ENCODE peak calls at places on chromosomes 6 and 20, in six cellular contexts. R is A549, D is lower leg skin, Q is IMR-90, M is heart left ventricle, V is HCT116. F is an unnamed sample.

GRCh38 chr6:106237286-106237685 is 88.3 kb downstream of the ATG5 start:
- DNase-seq in D (no peak), V (no peak), Q (no peak), M (no peak), R (no peak), F (no peak)

GRCh38 chr6:62808575-62809293 is 402.5 kb upstream of the FKBP1C start:
- DNase-seq in D (no peak), M (no peak), Q (no peak), V (no peak), R (no peak), F (no peak)

GRCh38 chr6:159594750-159595117 is 98.3 kb downstream of the SOD2 start:
- DNase-seq in M (no peak), Q (peak), V (peak), R (peak), D (no peak), F (no peak)

GRCh38 chr6:90846824-90847223 is 260.0 kb upstream of the MAP3K7 start:
- DNase-seq in V (no peak), R (no peak), Q (no peak), M (no peak), D (no peak), F (no peak)

GRCh38 chr20:11845311-11845710 is 72.4 kb upstream of the BTBD3 start:
- DNase-seq in R (no peak), V (no peak), M (no peak), D (no peak), Q (peak), F (no peak)

GRCh38 chr6:145028144-145028818 is 707.0 kb downstream of the EPM2A start:
- DNase-seq in Q (peak), M (no peak), R (peak), D (no peak), V (peak), F (peak)

GRCh38 chr20:55782861-55783260 is 222.5 kb downstream of the CBLN4 start:
- DNase-seq in V (no peak), M (no peak), D (no peak), R (no peak), Q (no peak), F (no peak)

GRCh38 chr6:33839399-33840063 is 35.7 kb upstream of the MLN start:
- DNase-seq in R (no peak), M (no peak), V (no peak), D (no peak), Q (no peak), F (no peak)

GRCh38 chr20:8721098-8721497 is 347.8 kb upstream of the PLCB4 start:
- DNase-seq in D (peak), M (peak), V (peak), R (peak), Q (peak), F (peak)

GRCh38 chr6:44533221-44533820 is 145.8 kb downstream of the CDC5L start:
- DNase-seq in M (no peak), D (no peak), Q (no peak), R (no peak), V (no peak), F (no peak)

GRCh38 chr6:20409427-20409971 is 7.8 kb downstream of the E2F3 start:
- DNase-seq in M (no peak), R (no peak), D (no peak), V (no peak), Q (no peak), F (peak)

GRCh38 chr6:53986721-53987526 is 124.3 kb upstream of the MLIP start:
- DNase-seq in D (no peak), M (no peak), Q (peak), R (no peak), V (no peak), F (no peak)

GRCh38 chr20:1952737-1953530 is 40.9 kb downstream of the PDYN start:
- DNase-seq in R (no peak), V (no peak), Q (no peak), D (no peak), M (no peak), F (no peak)

GRCh38 chr6:44049989-44050871 is 77.0 kb downstream of the MRPL14 start:
- DNase-seq in Q (peak), V (no peak), R (no peak), D (no peak), M (peak), F (no peak)

GRCh38 chr6:139135578-139136545 is 982 bp downstream of the HECA start:
- DNase-seq in V (no peak), Q (peak), D (peak), M (peak), R (peak), F (peak)

GRCh38 chr6:119586250-119586882 is 236.8 kb upstream of the MAN1A1 start:
- DNase-seq in M (no peak), Q (no peak), V (no peak), D (no peak), R (no peak), F (no peak)

GRCh38 chr6:117167520-117168271 is 97.7 kb upstream of the VGLL2 start:
- DNase-seq in R (no peak), D (no peak), M (peak), Q (peak), V (peak), F (no peak)

GRCh38 chr6:20853828-20854227 is 319.6 kb downstream of the CDKAL1 start:
- DNase-seq in R (no peak), D (no peak), M (no peak), V (no peak), Q (no peak), F (no peak)

GRCh38 chr20:47502271-47502730 is 614 bp downstream of the NCOA3 start:
- DNase-seq in D (no peak), V (no peak), M (no peak), R (no peak), Q (peak), F (peak)

GRCh38 chr6:3139090-3139903 is 18.0 kb downstream of the TUBB2A start:
- DNase-seq in D (peak), R (peak), M (peak), V (no peak), Q (peak), F (peak)

GRCh38 chr6:145139451-145139850 is 595.9 kb downstream of the EPM2A start:
- DNase-seq in R (no peak), M (no peak), D (no peak), Q (peak), V (no peak), F (no peak)

GRCh38 chr20:64106981-64107735 is at the start of gene NPBWR2:
- DNase-seq in D (no peak), R (no peak), M (peak), V (no peak), Q (no peak), F (no peak)

GRCh38 chr6:102026649-102027048 is 633.1 kb downstream of the GRIK2 start:
- DNase-seq in Q (no peak), M (no peak), V (no peak), R (no peak), D (no peak), F (no peak)

GRCh38 chr6:89693207-89693606 is 54.7 kb upstream of the LYRM2 start:
- DNase-seq in Q (peak), M (no peak), R (no peak), V (no peak), D (no peak), F (no peak)

GRCh38 chr6:92687278-92687677 is 732.1 kb downstream of the EPHA7 start:
- DNase-seq in Q (no peak), D (no peak), M (no peak), V (no peak), R (no peak), F (no peak)

GRCh38 chr6:82195619-82196018 is 51.9 kb downstream of the IBTK start:
- DNase-seq in V (no peak), M (no peak), R (no peak), Q (no peak), D (no peak), F (no peak)

GRCh38 chr20:8153281-8153908 is 21.3 kb downstream of the PLCB1 start:
- DNase-seq in D (no peak), M (no peak), R (no peak), Q (peak), V (no peak), F (no peak)

DNA sequence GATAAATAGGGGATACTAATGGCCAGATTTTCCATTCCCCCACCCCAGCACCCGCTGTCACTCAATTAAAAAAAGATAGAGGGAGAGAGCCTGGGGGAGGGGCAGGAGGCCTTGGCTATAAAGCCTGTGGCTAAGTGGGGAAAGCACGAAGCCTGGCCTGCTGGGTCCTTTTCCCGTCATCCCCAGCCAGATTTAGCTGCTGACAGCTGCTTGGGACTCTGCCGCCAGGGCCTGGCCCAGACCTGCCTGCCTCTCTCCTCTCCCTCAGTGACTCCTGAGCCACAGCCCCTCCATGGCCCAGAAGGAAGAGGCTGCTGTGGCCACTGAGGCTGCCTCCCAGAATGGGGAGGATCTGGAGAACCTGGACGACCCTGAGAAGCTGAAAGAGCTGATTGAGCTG is at the start of gene APOBEC2:
- DNase-seq in R (no peak), D (no peak), V (no peak), Q (no peak), M (peak), F (no peak)
- TF ChIP-seq POLR2A in R (no peak), D (no peak), V (no peak), Q (no peak), M (peak), F (no peak)

DNA sequence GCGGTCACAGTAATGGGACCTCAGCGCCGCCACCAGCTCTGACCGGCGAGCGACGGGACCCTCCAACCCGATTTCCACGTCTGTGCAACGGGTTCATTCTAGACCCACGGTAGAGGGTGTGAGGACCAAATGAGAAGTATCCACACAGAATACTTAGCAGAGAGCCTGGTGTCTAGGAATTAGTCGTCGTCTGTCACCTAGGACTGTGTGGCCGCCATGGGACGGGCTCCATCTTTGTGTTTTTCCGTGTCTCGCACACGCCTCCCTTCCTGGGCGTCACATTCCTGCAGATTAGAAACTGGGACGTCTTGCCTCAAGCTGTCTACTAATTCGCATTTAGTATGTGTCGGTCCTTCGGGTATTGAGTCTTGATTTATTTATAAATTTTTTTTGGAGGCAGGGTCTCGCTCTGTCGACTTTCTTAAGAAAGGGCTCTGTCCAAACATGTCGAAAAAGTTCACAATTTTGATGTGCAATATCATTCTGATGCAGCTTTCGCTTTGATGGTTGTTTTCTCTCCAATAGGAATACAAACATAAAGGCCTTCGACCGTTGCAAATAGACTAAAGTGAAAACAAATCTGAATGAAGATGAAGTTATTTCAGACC is 562 bp downstream of the MGME1 start:
- DNase-seq in V (no peak), Q (no peak), D (no peak), R (peak), M (peak), F (peak)
- TF ChIP-seq POLR2A in V (no peak), Q (no peak), D (no peak), R (peak), M (no peak), F (no peak)

GRCh38 chr6:52666523-52666922 is 4.4 kb upstream of the TMEM14A start:
- DNase-seq in V (no peak), Q (no peak), D (no peak), R (no peak), M (no peak), F (no peak)

GRCh38 chr6:52672422-52673025 is 1.6 kb downstream of the TMEM14A start:
- DNase-seq in D (no peak), Q (peak), V (peak), M (no peak), R (peak), F (no peak)

GRCh38 chr6:52675372-52675771 is 4.5 kb downstream of the TMEM14A start:
- DNase-seq in R (no peak), V (no peak), Q (no peak), D (no peak), M (no peak), F (no peak)

GRCh38 chr6:52667572-52667971 is 3.3 kb upstream of the TMEM14A start:
- DNase-seq in V (no peak), M (no peak), Q (no peak), D (no peak), R (no peak), F (no peak)

GRCh38 chr6:52670502-52671409 is at the start of gene TMEM14A:
- DNase-seq in Q (peak), M (peak), D (peak), V (peak), R (peak), F (peak)
- TF ChIP-seq POLR2A in Q (no peak), M (peak), D (no peak), V (peak), R (peak), F (peak)

GRCh38 chr6:32154514-32155161 is 697 bp downstream of the PPT2 start:
- DNase-seq in M (peak), V (peak), D (no peak), Q (peak), R (peak), F (peak)
- TF ChIP-seq POLR2A in M (no peak), V (no peak), D (no peak), Q (no peak), R (no peak), F (peak)

GRCh38 chr20:5272268-5272667 is 44.5 kb downstream of the PROKR2 start:
- DNase-seq in Q (no peak), R (no peak), V (no peak), M (no peak), D (no peak), F (no peak)
- TF ChIP-seq POLR2A in Q (no peak), R (no peak), V (no peak), M (no peak), D (no peak), F (no peak)

GRCh38 chr6:17173071-17173470 is 71.2 kb downstream of the STMND1 start:
- DNase-seq in D (no peak), M (no peak), R (no peak), V (no peak), Q (peak), F (no peak)

GRCh38 chr6:17167327-17167979 is 65.6 kb downstream of the STMND1 start:
- DNase-seq in R (peak), Q (peak), V (peak), D (no peak), M (peak), F (no peak)

GRCh38 chr6:17165383-17165782 is 63.5 kb downstream of the STMND1 start:
- DNase-seq in V (no peak), D (no peak), R (no peak), Q (peak), M (no peak), F (no peak)

GRCh38 chr6:17169291-17169690 is 67.4 kb downstream of the STMND1 start:
- DNase-seq in Q (peak), D (no peak), V (no peak), R (no peak), M (no peak), F (no peak)

DNA sequence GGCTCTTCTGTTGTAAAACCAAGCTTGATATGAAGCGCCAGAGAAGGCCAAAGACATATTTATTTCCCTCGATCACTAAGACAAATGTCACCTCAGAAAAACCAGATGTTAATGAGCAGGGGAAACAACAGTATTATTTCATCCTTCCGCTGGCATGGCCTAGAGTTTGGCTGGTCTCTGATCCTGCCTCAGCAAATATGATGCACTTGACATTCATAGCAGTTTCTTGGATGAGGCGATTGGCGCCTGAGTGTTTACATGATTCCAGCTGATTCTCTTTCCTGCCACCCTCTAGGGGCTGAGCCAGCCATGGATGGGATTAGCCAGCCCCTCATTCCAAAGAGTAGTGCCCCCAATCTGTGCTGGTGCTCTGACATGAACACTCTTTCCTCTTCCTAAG is 67.9 kb downstream of the STMND1 start:
- DNase-seq in Q (no peak), V (no peak), R (no peak), D (no peak), M (no peak), F (no peak)
- TF ChIP-seq POLR2A in Q (no peak), V (no peak), R (no peak), D (no peak), M (no peak), F (no peak)

GRCh38 chr20:327041-327945 is 1.9 kb downstream of the SOX12 start:
- DNase-seq in R (peak), M (peak), Q (peak), D (peak), V (peak), F (peak)
- TF ChIP-seq POLR2A in R (peak), M (peak), Q (no peak), D (no peak), V (no peak), F (peak)

DNA sequence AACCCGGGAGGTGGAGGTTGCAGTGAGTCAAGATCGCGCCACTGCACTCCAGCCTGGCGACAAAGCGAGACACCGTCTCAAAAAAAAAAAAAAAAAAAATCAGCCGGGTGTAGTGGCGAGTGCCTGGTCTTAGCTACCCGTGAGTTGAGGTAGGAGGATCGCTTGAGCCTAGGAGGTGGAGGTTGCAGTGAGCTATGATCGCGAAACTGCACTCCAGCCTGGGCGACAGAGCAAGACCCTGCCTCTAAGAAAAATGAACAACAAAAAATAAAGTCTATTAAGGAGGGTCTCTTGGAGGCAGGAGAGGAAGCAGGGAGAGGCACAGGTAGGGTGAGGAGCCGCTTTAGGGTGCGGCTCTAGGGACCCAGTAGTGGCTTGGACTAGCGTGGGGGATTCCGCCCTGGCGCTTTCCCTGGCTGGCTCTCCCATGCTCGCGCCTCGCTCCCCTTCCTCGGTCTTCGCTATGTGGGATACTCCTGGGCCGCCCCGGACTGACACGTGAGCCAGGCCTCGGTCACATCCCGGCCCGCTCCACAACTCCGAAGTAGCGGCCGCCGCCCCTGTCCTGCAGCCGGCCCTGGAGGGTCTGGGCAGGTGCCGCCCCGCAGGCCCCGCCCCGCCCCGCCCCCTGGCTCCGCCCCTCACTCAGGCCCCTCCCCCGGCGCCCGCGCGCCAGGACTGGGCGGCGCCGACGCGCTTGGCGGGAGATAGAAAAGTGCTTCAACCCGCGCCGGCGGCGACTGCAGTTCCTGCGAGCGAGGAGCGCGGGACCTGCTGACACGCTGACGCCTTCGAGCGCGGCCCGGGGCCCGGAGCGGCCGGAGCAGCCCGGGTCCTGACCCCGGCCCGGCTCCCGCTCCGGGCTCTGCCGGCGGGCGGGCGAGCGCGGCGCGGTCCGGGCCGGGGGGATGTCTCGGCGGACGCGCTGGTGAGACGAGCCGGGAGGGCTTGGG is at the start of gene MYBL2:
- DNase-seq in M (peak), R (peak), V (peak), D (peak), Q (peak), F (peak)
- TF ChIP-seq POLR2A in M (no peak), R (peak), V (no peak), D (no peak), Q (no peak), F (no peak)

GRCh38 chr6:142926177-142926493 is 18.8 kb downstream of the HIVEP2 start:
- DNase-seq in Q (no peak), D (no peak), V (no peak), M (no peak), R (no peak), F (no peak)

GRCh38 chr6:142927274-142927586 is 17.7 kb downstream of the HIVEP2 start:
- DNase-seq in D (no peak), R (no peak), V (no peak), Q (no peak), M (no peak), F (no peak)

GRCh38 chr6:142926494-142927273 is 18.3 kb downstream of the HIVEP2 start:
- DNase-seq in R (peak), V (no peak), Q (peak), D (peak), M (peak), F (peak)

GRCh38 chr6:142929751-142930358 is 15.1 kb downstream of the HIVEP2 start:
- DNase-seq in M (no peak), V (no peak), Q (peak), R (no peak), D (no peak), F (no peak)

GRCh38 chr6:142927904-142928303 is 17.1 kb downstream of the HIVEP2 start:
- DNase-seq in D (no peak), M (no peak), Q (peak), R (no peak), V (no peak), F (no peak)
- TF ChIP-seq POLR2A in D (no peak), M (no peak), Q (peak), R (no peak), V (no peak), F (no peak)

GRCh38 chr6:170289108-170289931 is 1.6 kb downstream of the DLL1 start:
- DNase-seq in D (no peak), R (no peak), Q (no peak), M (no peak), V (no peak), F (no peak)

GRCh38 chr6:170291271-170292110 is 613 bp upstream of the DLL1 start:
- DNase-seq in M (peak), Q (no peak), D (peak), V (no peak), R (no peak), F (no peak)

GRCh38 chr6:170292111-170292777 is 1.4 kb upstream of the DLL1 start:
- DNase-seq in Q (no peak), D (no peak), R (no peak), V (no peak), M (no peak), F (no peak)

GRCh38 chr6:170289971-170290305 is 940 bp downstream of the DLL1 start:
- DNase-seq in D (no peak), M (no peak), V (no peak), Q (no peak), R (no peak), F (no peak)

GRCh38 chr6:170290306-170291128 is at the start of gene DLL1:
- DNase-seq in M (peak), V (no peak), D (peak), R (no peak), Q (peak), F (no peak)
- TF ChIP-seq POLR2A in M (peak), V (no peak), D (no peak), R (no peak), Q (no peak), F (no peak)